ENCODE peak calls at places on chromosomes 11 and 22, in eight cellular contexts. O is IMR-90, Z is NCI-H1092 treated with DMSO at 0.1 percent for 48 hours, P is NCI-H1417, N is A172, G is RCC 7860, W is EH, E is KG1. A is an unnamed sample.

GRCh38 chr11:15258433-15259350 is 144.0 kb downstream of the INSC start:
- DNase-seq in O (peak), Z (peak), P (peak), N (no peak), G (peak), W (peak), E (no peak), A (no peak)

GRCh38 chr11:70505761-70506657 is 107.7 kb downstream of the CTTN start:
- DNase-seq in O (no peak), Z (no peak), P (no peak), N (no peak), G (no peak), W (no peak), E (no peak), A (no peak)

GRCh38 chr11:130588471-130588870 is 140.0 kb downstream of the ADAMTS15 start:
- DNase-seq in O (no peak), Z (no peak), P (no peak), N (no peak), G (peak), W (peak), E (no peak), A (no peak)

GRCh38 chr11:70577258-70577603 is 178.9 kb downstream of the CTTN start:
- DNase-seq in O (no peak), Z (no peak), P (no peak), N (no peak), G (no peak), W (no peak), E (no peak), A (no peak)

GRCh38 chr22:36461665-36462474 is 19.6 kb downstream of the TXN2 start:
- DNase-seq in O (peak), Z (peak), P (peak), N (peak), G (peak), W (peak), E (no peak), A (no peak)

GRCh38 chr22:16601437-16602223 is 9.0 kb upstream of the CCT8L2 start:
- DNase-seq in O (no peak), Z (no peak), P (no peak), N (no peak), G (no peak), W (no peak), E (no peak), A (no peak)

GRCh38 chr11:132994038-132994502 is 538.2 kb downstream of the OPCML start:
- DNase-seq in O (no peak), Z (peak), P (no peak), N (no peak), G (no peak), W (peak), E (no peak), A (peak)

GRCh38 chr11:130528301-130528651 is 79.8 kb downstream of the ADAMTS15 start:
- DNase-seq in O (peak), Z (no peak), P (no peak), N (no peak), G (peak), W (peak), E (no peak), A (no peak)

GRCh38 chr11:76313913-76314740 is 66.8 kb downstream of the THAP12 start:
- DNase-seq in O (no peak), Z (no peak), P (no peak), N (no peak), G (no peak), W (peak), E (no peak), A (no peak)

GRCh38 chr11:61149624-61150615 is 11.3 kb downstream of the VPS37C start:
- DNase-seq in O (peak), Z (no peak), P (no peak), N (no peak), G (no peak), W (peak), E (no peak), A (no peak)

GRCh38 chr11:12719221-12719620 is 45.0 kb downstream of the TEAD1 start:
- DNase-seq in O (peak), Z (no peak), P (no peak), N (no peak), G (no peak), W (peak), E (no peak), A (no peak)

GRCh38 chr11:12502041-12502440 is 124.7 kb downstream of the PARVA start:
- DNase-seq in O (peak), Z (no peak), P (no peak), N (no peak), G (no peak), W (peak), E (no peak), A (no peak)

GRCh38 chr11:128911239-128911638 is 20.1 kb downstream of the KCNJ5 start:
- DNase-seq in O (no peak), Z (no peak), P (no peak), N (no peak), G (no peak), W (no peak), E (no peak), A (no peak)

GRCh38 chr22:34943830-34944229 is 122.1 kb upstream of the ISX start:
- DNase-seq in O (no peak), Z (no peak), P (no peak), N (no peak), G (no peak), W (peak), E (no peak), A (peak)

GRCh38 chr11:73242291-73243092 is 24.4 kb downstream of the P2RY2 start:
- DNase-seq in O (peak), Z (peak), P (peak), N (peak), G (peak), W (peak), E (peak), A (peak)

GRCh38 chr22:37063436-37064420 is 12.2 kb downstream of the KCTD17 start:
- DNase-seq in O (no peak), Z (peak), P (peak), N (no peak), G (no peak), W (no peak), E (no peak), A (no peak)

GRCh38 chr11:128135451-128135850 is 451.9 kb downstream of the ETS1 start:
- DNase-seq in O (no peak), Z (no peak), P (no peak), N (peak), G (no peak), W (no peak), E (no peak), A (no peak)

GRCh38 chr11:108906329-108906728 is 241.5 kb downstream of the DDX10 start:
- DNase-seq in O (peak), Z (no peak), P (no peak), N (peak), G (no peak), W (peak), E (no peak), A (no peak)

GRCh38 chr22:40533712-40534378 is 102.7 kb downstream of the MRTFA start:
- DNase-seq in O (peak), Z (no peak), P (peak), N (peak), G (peak), W (peak), E (peak), A (peak)

GRCh38 chr11:4704054-4704789 is at the start of gene MMP26:
- DNase-seq in O (no peak), Z (peak), P (peak), N (no peak), G (no peak), W (no peak), E (no peak), A (no peak)

A was measured in G401.